ENCODE peak calls at places on chromosome 11, in six cellular contexts. L is prostate gland, C is uterus, Z is ovary, T is H1, U is IMR-90. R is an unnamed sample. For H3K27me3, the result is how much of the 10 kb centered on the place peaks cover.

GRCh38 chr11:114197799-114198500 is 98.2 kb upstream of the NNMT start:
- DNase-seq in Z (peak), T (no peak), U (peak), L (peak), C (peak), R (peak)

GRCh38 chr11:23765862-23766261 is 731.0 kb upstream of the LUZP2 start:
- DNase-seq in U (peak), T (no peak), C (no peak), L (no peak), Z (no peak), R (no peak)

GRCh38 chr11:18772211-18772610 is 19.4 kb downstream of the PTPN5 start:
- DNase-seq in Z (no peak), U (peak), C (no peak), T (no peak), L (no peak), R (no peak)

GRCh38 chr11:47587733-47588326 is 1.4 kb downstream of the FAM180B start:
- DNase-seq in U (no peak), L (no peak), C (no peak), Z (no peak), T (no peak), R (peak)

GRCh38 chr11:5992604-5993251 is 5.9 kb upstream of the OR52L1 start:
- DNase-seq in C (no peak), L (no peak), U (peak), T (no peak), Z (no peak), R (no peak)

GRCh38 chr11:7449196-7449840 is 36.0 kb upstream of the OLFML1 start:
- DNase-seq in L (no peak), Z (no peak), U (no peak), T (no peak), C (no peak), R (no peak)

GRCh38 chr11:79312591-79313267 is 128.1 kb downstream of the TENM4 start:
- DNase-seq in T (no peak), Z (no peak), L (no peak), U (peak), C (no peak), R (no peak)

GRCh38 chr11:11620966-11621880 is 582 bp downstream of the GALNT18 start:
- DNase-seq in Z (peak), U (peak), T (no peak), L (peak), C (peak), R (peak)

GRCh38 chr11:36289226-36289852 is at the start of gene COMMD9:
- DNase-seq in L (peak), T (peak), Z (peak), C (peak), U (peak), R (peak)

GRCh38 chr11:35145249-35145648 is 6.3 kb downstream of the CD44 start:
- DNase-seq in T (no peak), U (peak), C (no peak), L (no peak), Z (no peak), R (no peak)

GRCh38 chr11:61814242-61814957 is 2.4 kb downstream of the FADS1 start:
- DNase-seq in U (no peak), C (peak), L (no peak), T (no peak), Z (no peak), R (no peak)

GRCh38 chr11:118783724-118784495 is 7.1 kb downstream of the DDX6 start:
- DNase-seq in C (no peak), T (no peak), L (no peak), Z (no peak), U (no peak), R (no peak)

GRCh38 chr11:47330002-47330911 is 22.2 kb downstream of the MYBPC3 start:
- DNase-seq in T (no peak), U (peak), L (no peak), Z (no peak), C (no peak), R (peak)

GRCh38 chr11:45017329-45017728 is 66.6 kb upstream of the TP53I11 start:
- DNase-seq in L (no peak), T (peak), C (no peak), U (no peak), Z (no peak), R (no peak)

GRCh38 chr11:57111646-57112045 is 70.1 kb upstream of the LRRC55 start:
- DNase-seq in Z (no peak), T (no peak), U (no peak), C (no peak), L (no peak), R (no peak)

GRCh38 chr11:14041565-14041964 is 79.0 kb downstream of the SPON1 start:
- DNase-seq in C (no peak), U (no peak), T (no peak), Z (no peak), L (no peak), R (no peak)

GRCh38 chr11:58316142-58316541 is 42.7 kb downstream of the OR5B17 start:
- DNase-seq in U (peak), Z (no peak), T (no peak), L (no peak), C (no peak), R (no peak)

GRCh38 chr11:46112961-46113617 is 8.2 kb downstream of the PHF21A start:
- DNase-seq in Z (no peak), C (no peak), T (no peak), L (peak), U (peak), R (no peak)

GRCh38 chr11:95926714-95927113 is 2.8 kb upstream of the MTMR2 start:
- DNase-seq in C (no peak), T (no peak), Z (no peak), L (no peak), U (no peak), R (no peak)

GRCh38 chr11:27839226-27839913 is 139.1 kb upstream of the BDNF start:
- DNase-seq in T (no peak), C (no peak), U (peak), L (no peak), Z (no peak), R (no peak)

GRCh38 chr11:45983471-45983845 is 61.0 kb downstream of the LARGE2 start:
- DNase-seq in U (no peak), Z (no peak), C (no peak), T (no peak), L (no peak), R (no peak)

GRCh38 chr11:96084610-96085348 is 160.9 kb upstream of the MTMR2 start:
- DNase-seq in L (no peak), U (peak), T (no peak), Z (no peak), C (no peak), R (no peak)

GRCh38 chr11:65206441-65206841 is 24.7 kb downstream of the CAPN1 start:
- DNase-seq in L (no peak), C (no peak), T (no peak), Z (no peak), U (no peak), R (no peak)

GRCh38 chr11:128738942-128739341 is 45.1 kb downstream of the FLI1 start:
- DNase-seq in Z (no peak), U (no peak), C (no peak), T (no peak), L (no peak), R (no peak)
- H3K27me3 ChIP-seq in Z (under half), U (under half), C (under half), T (under half), L (under half), R (under half)

DNA sequence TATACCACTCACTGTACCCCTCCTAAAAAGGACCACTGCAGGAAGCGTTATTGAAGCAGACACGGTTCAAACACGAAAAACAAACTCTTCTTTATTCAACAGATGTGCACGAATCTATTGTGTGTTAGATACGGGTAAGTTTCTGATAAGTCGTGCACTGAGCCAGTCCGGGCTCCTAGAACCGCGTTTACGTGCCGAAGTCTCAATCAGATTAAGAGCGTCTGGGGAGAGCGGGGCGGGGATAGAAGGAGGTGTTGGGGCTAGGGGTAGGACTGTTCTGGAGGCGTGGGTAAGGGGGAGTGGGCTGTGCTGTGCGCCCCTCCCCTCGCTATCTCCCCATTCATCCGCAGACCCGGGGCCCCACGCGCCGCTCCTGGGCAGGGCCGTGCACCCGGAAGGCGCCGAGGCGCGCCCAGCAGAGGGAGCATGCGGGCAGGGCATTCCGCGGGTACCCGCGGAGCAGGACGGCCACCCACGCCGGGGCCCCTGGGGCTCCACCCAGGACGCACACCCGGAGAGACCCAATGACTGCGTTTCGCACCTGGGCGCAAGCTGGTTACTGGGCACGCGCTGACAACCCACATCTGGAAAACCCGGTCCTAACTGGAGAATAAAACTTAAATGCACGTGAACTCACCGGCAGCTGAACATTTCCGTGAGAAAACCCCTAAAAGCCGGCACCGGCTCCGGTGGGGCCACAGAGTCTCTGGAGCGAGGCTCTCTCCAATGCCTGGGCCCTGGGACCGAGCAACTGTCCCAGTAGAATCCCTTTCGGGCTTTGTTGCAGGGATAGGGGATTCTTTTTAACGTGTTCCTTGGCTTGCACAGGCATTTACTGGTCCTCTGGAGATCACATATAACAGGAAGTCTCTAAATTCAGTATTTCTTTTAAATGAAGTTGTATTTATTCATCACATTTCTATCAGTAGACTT is 40.6 kb downstream of the WEE1 start:
- DNase-seq in L (peak), C (peak), Z (peak), U (peak), T (peak), R (peak)
- TF ChIP-seq POLR2A in L (peak), C (peak), Z (peak), U (no peak), T (no peak), R (peak)

GRCh38 chr11:117519170-117519569 is 191.5 kb downstream of the CEP164 start:
- DNase-seq in Z (no peak), T (no peak), U (no peak), C (no peak), L (no peak), R (no peak)

GRCh38 chr11:117519590-117519989 is 191.9 kb downstream of the CEP164 start:
- DNase-seq in C (no peak), U (no peak), T (no peak), L (no peak), Z (no peak), R (no peak)

GRCh38 chr11:117518455-117518854 is 190.8 kb downstream of the CEP164 start:
- DNase-seq in Z (no peak), T (no peak), C (no peak), U (no peak), L (no peak), R (no peak)

GRCh38 chr11:117515892-117516291 is 188.2 kb downstream of the CEP164 start:
- DNase-seq in L (no peak), C (no peak), T (no peak), U (no peak), Z (no peak), R (no peak)

DNA sequence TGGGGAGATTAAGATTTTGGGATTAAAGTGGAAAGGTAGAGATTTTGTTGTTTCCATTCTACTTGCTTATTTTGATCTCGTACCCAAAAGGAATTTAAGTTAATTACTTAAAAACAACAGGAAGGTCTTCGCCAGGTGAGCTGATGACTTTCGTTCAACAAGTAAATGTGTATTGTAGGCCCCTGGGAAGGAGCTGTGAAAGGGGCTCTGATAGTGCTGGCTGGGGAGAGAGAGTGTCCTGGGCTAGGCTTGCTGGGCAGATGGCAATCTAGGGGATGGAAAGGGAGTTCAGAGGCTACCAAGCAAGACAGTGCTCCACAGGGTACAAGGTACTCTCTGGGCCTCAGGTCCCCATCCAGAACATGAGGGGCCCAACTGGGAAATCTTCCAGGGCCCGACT is 189.4 kb downstream of the CEP164 start:
- DNase-seq in T (no peak), U (no peak), Z (no peak), C (no peak), L (no peak), R (no peak)
- H3K27me3 ChIP-seq in T (under half), U (under half), Z (under half), C (under half), L (under half), R (under half)

GRCh38 chr11:77031599-77031998 is 2.6 kb upstream of the B3GNT6 start:
- DNase-seq in T (no peak), Z (no peak), U (no peak), C (no peak), L (no peak), R (no peak)

GRCh38 chr11:77027275-77027674 is 6.9 kb upstream of the B3GNT6 start:
- DNase-seq in U (peak), C (no peak), Z (no peak), L (no peak), T (no peak), R (no peak)

GRCh38 chr11:77026743-77027142 is 7.5 kb upstream of the B3GNT6 start:
- DNase-seq in Z (no peak), U (no peak), C (no peak), T (no peak), L (no peak), R (no peak)

GRCh38 chr11:77030834-77031414 is 3.3 kb upstream of the B3GNT6 start:
- DNase-seq in U (no peak), C (no peak), T (no peak), Z (no peak), L (no peak), R (no peak)

DNA sequence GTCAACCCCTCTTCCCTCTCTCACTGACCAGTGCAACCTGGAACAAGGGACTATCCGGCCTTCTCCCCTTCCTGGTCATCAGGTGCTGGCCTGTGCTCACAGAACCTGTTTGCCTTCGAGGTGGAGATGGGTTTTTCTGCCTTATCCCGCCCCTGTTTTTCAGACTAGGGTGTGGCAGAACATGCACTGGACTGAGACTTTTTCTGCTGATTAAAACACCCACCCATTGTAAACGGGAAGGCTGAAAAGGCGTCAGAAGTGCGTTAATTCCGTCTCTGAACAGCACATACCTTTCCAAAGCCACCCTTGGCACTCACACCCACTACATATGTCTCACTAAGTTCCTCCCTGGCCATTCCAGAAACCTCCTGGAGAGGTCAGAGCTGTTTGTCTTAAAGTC is 4.4 kb upstream of the B3GNT6 start:
- DNase-seq in T (no peak), Z (no peak), L (no peak), U (no peak), C (no peak), R (no peak)
- TF ChIP-seq POLR2A in T (no peak), Z (no peak), L (no peak), U (no peak), C (no peak), R (no peak)

DNA sequence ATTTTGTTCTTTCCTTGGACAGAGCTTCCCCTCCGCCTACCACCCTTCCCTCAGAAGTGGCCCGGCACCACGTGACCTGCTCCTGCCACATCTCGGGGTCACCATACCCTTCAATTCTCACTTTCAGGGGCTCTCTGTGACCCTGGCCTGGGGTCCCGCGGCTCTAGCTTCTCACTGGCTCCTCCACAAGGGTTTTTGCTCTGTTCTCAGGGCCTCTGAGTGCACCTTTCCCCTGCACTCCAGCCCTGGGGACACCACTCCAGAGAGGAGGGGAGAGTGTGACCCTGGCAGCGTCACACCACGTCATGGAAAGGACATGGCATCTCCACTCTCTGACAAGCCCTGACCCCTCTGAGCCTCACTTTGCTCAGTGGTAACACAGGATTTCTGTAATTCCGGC is 17.4 kb downstream of the POU2F3 start:
- DNase-seq in T (no peak), Z (no peak), L (no peak), C (no peak), U (no peak), R (peak)
- H3K27me3 ChIP-seq in T (under half), Z (under half), L (under half), C (under half), U (half or more), R (under half)

DNA sequence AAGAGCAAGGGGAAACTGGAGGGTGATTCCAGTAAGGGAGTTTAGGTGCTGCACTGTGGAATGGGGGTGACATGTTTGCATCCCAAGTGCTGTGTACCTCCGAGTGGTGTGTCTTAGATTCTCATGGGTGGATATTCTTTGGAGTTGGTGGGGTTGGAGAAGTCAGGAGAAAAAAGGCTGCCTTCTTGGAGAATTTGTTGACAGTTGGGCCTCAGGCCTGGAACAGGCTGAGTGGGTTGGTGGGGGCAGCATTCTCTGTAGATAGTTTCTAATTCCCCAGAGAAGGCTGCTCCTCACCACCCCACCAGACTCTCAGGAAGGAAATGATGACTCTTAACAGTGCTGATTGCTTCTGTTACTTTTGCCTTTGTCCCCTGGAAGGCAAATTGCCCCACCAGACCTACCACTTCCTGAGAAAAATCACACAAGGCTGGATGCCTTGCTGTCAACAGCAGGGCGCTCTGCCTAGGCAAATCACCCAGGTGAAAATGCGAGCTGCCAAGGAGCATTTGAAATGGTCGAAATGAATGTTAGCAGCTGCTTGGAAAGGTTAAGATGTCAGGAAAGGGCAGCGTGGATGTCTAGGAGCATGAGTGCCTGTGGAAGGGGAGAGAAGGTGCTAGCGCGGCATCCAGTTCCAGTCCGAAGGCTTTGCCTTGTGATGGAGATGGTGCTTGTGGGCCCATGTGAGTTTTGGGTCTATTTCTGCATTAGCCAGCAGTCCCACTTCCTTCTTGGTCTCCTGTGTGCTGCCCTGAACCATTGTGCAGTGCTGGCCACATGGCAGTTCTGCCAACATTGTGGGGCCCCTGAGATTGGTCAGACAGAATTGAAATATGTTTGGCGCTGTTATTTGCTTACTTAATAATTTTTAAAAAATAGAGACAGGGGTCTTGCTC is 29.7 kb upstream of the SORL1-AS1 start:
- DNase-seq in Z (no peak), C (no peak), L (no peak), T (no peak), U (no peak), R (no peak)
- TF ChIP-seq POLR2A in Z (no peak), C (no peak), L (no peak), T (no peak), U (no peak), R (no peak)

GRCh38 chr11:130449996-130450419 is 1.6 kb downstream of the ADAMTS15 start:
- DNase-seq in L (no peak), Z (peak), U (peak), T (peak), C (peak), R (no peak)

GRCh38 chr11:130452171-130452570 is 3.7 kb downstream of the ADAMTS15 start:
- DNase-seq in L (no peak), T (no peak), Z (no peak), U (no peak), C (no peak), R (no peak)

GRCh38 chr11:130452941-130453340 is 4.5 kb downstream of the ADAMTS15 start:
- DNase-seq in T (no peak), C (no peak), L (no peak), Z (no peak), U (no peak), R (no peak)

GRCh38 chr11:130449246-130449990 is 973 bp downstream of the ADAMTS15 start:
- DNase-seq in U (no peak), L (no peak), T (peak), Z (no peak), C (no peak), R (no peak)

DNA sequence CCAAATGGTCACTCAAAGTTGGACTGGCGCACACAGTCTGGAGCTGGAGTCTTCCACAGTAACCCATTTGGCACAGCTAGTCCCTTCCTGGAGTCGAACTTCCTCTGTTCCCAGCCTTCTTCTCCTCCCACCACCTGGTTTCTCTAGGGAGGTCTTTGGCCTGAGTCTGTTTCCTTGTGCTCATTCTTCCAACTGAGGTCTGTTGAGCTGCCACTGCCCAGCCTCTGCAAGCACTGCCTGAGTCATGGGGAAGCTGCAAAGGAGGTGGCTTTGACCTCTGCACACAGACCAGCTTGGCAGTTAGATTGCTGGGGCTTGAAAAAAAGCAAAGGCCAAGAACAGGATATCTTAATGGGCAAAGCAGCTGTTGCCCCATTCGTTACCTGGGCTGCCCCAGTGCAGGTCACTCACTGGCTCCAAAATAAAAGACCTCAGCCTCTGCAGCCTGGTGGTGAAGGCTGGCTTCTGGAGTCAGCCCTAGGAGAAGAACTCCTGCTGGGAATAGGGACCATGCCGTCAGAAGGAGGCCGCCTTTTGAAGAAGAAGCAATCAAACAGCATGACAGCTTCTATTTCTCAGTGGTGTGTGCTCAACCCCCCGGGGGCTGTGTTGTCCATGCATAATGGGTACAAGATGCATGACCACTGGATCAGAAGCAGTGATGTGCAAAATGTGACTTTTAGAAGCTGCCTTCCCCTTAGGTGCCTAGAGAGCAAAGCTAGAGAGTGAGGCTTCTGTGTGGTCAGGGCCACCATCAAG is 3.0 kb downstream of the ADAMTS15 start:
- DNase-seq in L (no peak), Z (no peak), U (peak), C (no peak), T (no peak), R (no peak)
- H3K27me3 ChIP-seq in L (under half), Z (under half), U (under half), C (under half), T (half or more), R (half or more)

R was measured in spleen.